ENCODE peak calls at places on chromosomes 7 and 10, in six cellular contexts. B is GF-D8; Z is kidney tubule cell; C is GM04504; G is pons; W is activated CD8-positive, alpha-beta memory T cell treated with anti-CD3 and anti-CD28 coated beads, Interleukin-2, amount 50 U/mL, for 48 hours. D is an unnamed sample.
A peak's percentile ranks its signal among the peaks of the same experiment; 100 is the strongest.

GRCh38 chr10:88851706-88852105 is at the start of gene ANKRD22:
- DNase-seq in C (no peak), G (peak; percentile 34), W (no peak), B (peak; percentile 73), Z (peak; percentile 89), D (peak; percentile 67)

GRCh38 chr7:45938626-45939302 is 17.7 kb upstream of the IGFBP3 start:
- DNase-seq in C (no peak), G (no peak), W (no peak), Z (no peak), B (no peak), D (no peak)

GRCh38 chr10:115706482-115707076 is 566.4 kb downstream of the GFRA1 start:
- DNase-seq in B (no peak), Z (peak; percentile 43), G (peak; percentile 56), C (peak; percentile 5), W (no peak), D (no peak)

GRCh38 chr10:51932530-51932929 is 233.1 kb upstream of the CSTF2T start:
- DNase-seq in B (no peak), C (no peak), Z (no peak), G (no peak), W (no peak), D (no peak)

GRCh38 chr10:22544325-22545068 is 169.9 kb downstream of the PIP4K2A start:
- DNase-seq in C (no peak), G (no peak), Z (no peak), B (no peak), W (no peak), D (peak; percentile 51)

GRCh38 chr10:94351089-94351488 is 11.7 kb downstream of the NOC3L start:
- DNase-seq in B (no peak), W (no peak), G (no peak), Z (no peak), C (no peak), D (no peak)

GRCh38 chr10:47260505-47261111 is 39.4 kb upstream of the GDF10 start:
- DNase-seq in G (no peak), B (no peak), C (no peak), Z (no peak), W (no peak), D (no peak)

GRCh38 chr7:151844080-151844827 is 32.7 kb downstream of the PRKAG2 start:
- DNase-seq in Z (peak; percentile 11), C (no peak), W (no peak), G (no peak), B (no peak), D (no peak)